ENCODE peak calls at places on chromosomes 6 and 20, in five cellular contexts. D is stomach, R is H9, U is cardiac muscle cell, H is mesothelial cell of epicardium. B is an unnamed sample.

GRCh38 chr6:94341173-94341572 is 921.8 kb upstream of the EPHA7 start:
- DNase-seq in H (no peak), R (no peak), D (no peak), U (no peak), B (no peak)

GRCh38 chr6:44416103-44416502 is 28.6 kb downstream of the CDC5L start:
- DNase-seq in D (peak), H (no peak), R (no peak), U (no peak), B (no peak)

GRCh38 chr6:136783495-136784270 is 8.6 kb downstream of the MAP3K5 start:
- DNase-seq in U (no peak), D (no peak), R (no peak), H (no peak), B (no peak)

GRCh38 chr20:1469925-1470571 is 3.4 kb upstream of the NSFL1C start:
- DNase-seq in R (peak), D (peak), U (peak), H (peak), B (peak)

GRCh38 chr6:48658910-48659309 is 547.9 kb upstream of the PTCHD4 start:
- DNase-seq in U (no peak), H (no peak), R (no peak), D (no peak), B (no peak)

GRCh38 chr6:145529582-145529981 is 205.7 kb downstream of the EPM2A start:
- DNase-seq in R (no peak), U (no peak), H (no peak), D (peak), B (no peak)

GRCh38 chr20:45952861-45953260 is 18.4 kb downstream of the PCIF1 start:
- DNase-seq in H (no peak), D (no peak), U (no peak), R (no peak), B (no peak)

GRCh38 chr6:89637960-89638319 is 607 bp downstream of the LYRM2 start:
- DNase-seq in R (no peak), U (no peak), H (no peak), D (no peak), B (no peak)

GRCh38 chr6:9875605-9876353 is 539.1 kb downstream of the TFAP2A start:
- DNase-seq in U (no peak), R (no peak), H (no peak), D (no peak), B (no peak)

GRCh38 chr20:34946661-34947060 is 8.9 kb downstream of the GSS start:
- DNase-seq in D (no peak), U (no peak), H (no peak), R (no peak), B (no peak)

GRCh38 chr20:34948030-34948429 is 7.6 kb downstream of the GSS start:
- DNase-seq in D (no peak), U (no peak), H (no peak), R (no peak), B (no peak)

GRCh38 chr20:34945315-34946077 is 10.1 kb downstream of the GSS start:
- DNase-seq in R (no peak), D (peak), U (no peak), H (no peak), B (no peak)

GRCh38 chr20:34949120-34949519 is 6.5 kb downstream of the GSS start:
- DNase-seq in D (no peak), R (no peak), H (no peak), U (no peak), B (no peak)

GRCh38 chr20:34947336-34947735 is 8.3 kb downstream of the GSS start:
- DNase-seq in U (no peak), H (no peak), D (no peak), R (no peak), B (no peak)
- TF ChIP-seq CTCF in U (no peak), H (no peak), D (no peak), R (no peak), B (no peak)

DNA sequence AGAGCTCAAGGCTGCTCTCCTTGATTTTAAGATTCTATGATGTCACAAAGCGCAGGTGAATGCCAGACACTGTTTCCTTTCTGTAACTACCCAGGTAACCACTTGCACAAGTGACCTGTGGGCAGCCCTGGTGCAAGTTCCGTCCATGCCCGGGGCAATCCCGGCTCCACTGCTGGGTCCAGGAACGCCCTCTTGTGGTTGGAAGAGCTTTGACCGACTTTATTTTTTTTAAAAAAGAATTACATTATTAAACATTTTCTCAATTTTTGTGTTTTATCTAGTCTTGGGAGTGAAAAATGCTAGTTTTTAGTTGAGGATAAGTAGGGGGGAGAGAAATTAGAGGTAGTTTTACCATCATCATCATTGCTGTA is 695.2 kb downstream of the QKI start:
- DNase-seq in U (no peak), H (no peak), D (no peak), R (peak), B (no peak)
- TF ChIP-seq CTCF in U (peak), H (peak), D (peak), R (peak), B (peak)

GRCh38 chr20:15379897-15380296 is 1042.5 kb upstream of the FLRT3 start:
- DNase-seq in H (no peak), R (no peak), U (no peak), D (no peak), B (no peak)

GRCh38 chr20:15380770-15381169 is 1043.4 kb upstream of the FLRT3 start:
- DNase-seq in H (no peak), U (no peak), D (no peak), R (no peak), B (no peak)

GRCh38 chr20:15375836-15376235 is 1038.4 kb upstream of the FLRT3 start:
- DNase-seq in U (no peak), D (no peak), H (no peak), R (no peak), B (no peak)

GRCh38 chr20:15378151-15378550 is 1040.7 kb upstream of the FLRT3 start:
- DNase-seq in U (no peak), D (no peak), R (no peak), H (no peak), B (no peak)
- TF ChIP-seq CTCF in U (no peak), D (no peak), R (peak), H (no peak), B (no peak)

DNA sequence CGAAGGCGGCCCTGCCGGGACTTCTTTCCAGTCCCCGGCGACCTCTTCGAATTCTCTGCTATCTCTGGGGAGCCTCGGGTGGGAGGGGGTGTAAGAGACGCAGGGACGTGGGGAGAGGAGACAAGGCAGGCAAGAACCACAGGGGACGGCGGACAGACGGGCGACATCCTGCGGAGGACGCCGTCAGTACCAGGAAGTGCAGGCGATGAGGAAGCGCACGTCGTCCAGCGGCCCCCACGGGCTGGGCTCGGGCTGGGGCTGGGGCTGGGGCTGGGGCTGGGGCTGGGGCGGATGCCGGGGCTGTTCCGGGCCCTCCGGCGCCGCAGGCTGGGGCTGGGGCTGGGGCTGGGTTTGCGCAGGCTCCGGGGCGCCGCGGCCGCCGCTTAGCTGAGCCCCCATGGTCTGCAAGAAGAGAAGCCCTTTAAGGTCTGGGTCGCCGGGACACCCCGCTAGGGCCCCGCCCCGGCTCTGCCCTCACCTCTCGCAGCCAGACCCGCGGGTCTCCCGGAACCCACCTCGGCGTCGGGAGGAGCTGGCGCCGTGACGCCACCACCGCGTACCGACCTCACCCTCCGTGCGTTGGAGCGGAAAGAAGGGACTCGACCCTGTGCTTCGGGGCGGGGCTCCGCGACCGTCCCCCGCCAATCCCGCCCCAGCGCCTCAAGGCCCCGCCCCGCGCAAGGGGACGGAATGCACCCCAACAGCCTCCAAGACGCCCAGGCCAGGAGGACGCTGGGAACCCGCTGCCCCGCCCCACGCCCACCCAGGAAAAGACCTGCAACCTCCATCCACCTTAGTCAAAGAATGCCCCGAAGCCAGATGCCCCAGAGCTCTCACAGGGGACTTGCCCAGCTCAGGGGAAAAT is at the start of gene MMP24OS:
- DNase-seq in D (peak), U (peak), R (peak), H (peak), B (peak)
- TF ChIP-seq CTCF in D (no peak), U (no peak), R (no peak), H (no peak), B (no peak)

GRCh38 chr6:163956571-163957407 is 542.3 kb downstream of the QKI start:
- DNase-seq in U (peak), D (peak), R (peak), H (peak), B (peak)
- TF ChIP-seq CTCF in U (peak), D (peak), R (peak), H (peak), B (peak)

GRCh38 chr6:104226798-104227444 is 632.8 kb downstream of the HACE1 start:
- DNase-seq in H (no peak), U (peak), D (peak), R (no peak), B (no peak)

GRCh38 chr6:104227502-104227901 is 632.2 kb downstream of the HACE1 start:
- DNase-seq in H (no peak), D (no peak), R (no peak), U (peak), B (no peak)

GRCh38 chr6:104229057-104229456 is 630.7 kb downstream of the HACE1 start:
- DNase-seq in R (no peak), U (no peak), D (no peak), H (no peak), B (no peak)
- TF ChIP-seq CTCF in R (no peak), U (no peak), D (no peak), H (no peak), B (no peak)

DNA sequence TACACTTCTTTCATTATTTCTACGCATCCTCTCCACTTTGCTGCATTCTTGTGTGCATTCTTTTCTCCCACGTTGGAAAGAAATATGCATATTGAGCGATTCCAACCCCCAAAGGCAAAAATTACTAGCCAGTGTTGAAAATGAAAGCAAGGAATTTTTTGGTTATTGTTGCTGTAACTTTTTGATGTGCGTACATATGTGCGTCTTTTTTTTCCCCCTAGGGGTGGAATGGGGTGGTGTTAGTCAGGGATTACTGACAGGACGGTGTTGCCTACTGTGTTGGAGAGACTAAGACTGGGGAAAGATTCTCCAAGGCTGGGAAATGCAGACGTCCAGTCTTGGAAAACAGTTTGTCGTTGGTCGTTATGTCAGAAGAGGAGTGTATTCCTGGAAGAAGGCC is 44.2 kb upstream of the ESR1 start:
- DNase-seq in R (no peak), D (no peak), H (no peak), U (no peak), B (no peak)
- TF ChIP-seq CTCF in R (peak), D (no peak), H (peak), U (peak), B (no peak)

GRCh38 chr20:51542033-51542893 is at the start of gene NFATC2:
- DNase-seq in U (peak), D (peak), H (no peak), R (peak), B (no peak)
- TF ChIP-seq CTCF in U (peak), D (peak), H (peak), R (peak), B (no peak)

GRCh38 chr20:17917832-17918618 is 50.6 kb downstream of the SNX5 start:
- DNase-seq in U (no peak), R (no peak), H (no peak), D (no peak), B (no peak)

GRCh38 chr20:17914957-17915356 is 53.6 kb downstream of the SNX5 start:
- DNase-seq in R (no peak), D (no peak), H (no peak), U (no peak), B (no peak)

GRCh38 chr20:17921774-17922173 is 46.8 kb downstream of the SNX5 start:
- DNase-seq in H (no peak), D (no peak), R (no peak), U (no peak), B (no peak)

GRCh38 chr20:17916365-17916996 is 52.1 kb downstream of the SNX5 start:
- DNase-seq in H (no peak), R (no peak), U (no peak), D (no peak), B (no peak)

GRCh38 chr20:17919149-17919548 is 49.4 kb downstream of the SNX5 start:
- DNase-seq in H (no peak), D (no peak), R (no peak), U (no peak), B (no peak)
- TF ChIP-seq CTCF in H (no peak), D (no peak), R (no peak), U (no peak), B (no peak)

GRCh38 chr20:52064936-52065335 is 126.6 kb downstream of the ZFP64 start:
- DNase-seq in R (no peak), H (no peak), D (no peak), U (no peak), B (no peak)

GRCh38 chr20:52056203-52057062 is 135.1 kb downstream of the ZFP64 start:
- DNase-seq in D (no peak), U (no peak), R (no peak), H (no peak), B (no peak)

GRCh38 chr20:52062452-52063209 is 128.9 kb downstream of the ZFP64 start:
- DNase-seq in D (no peak), U (no peak), R (no peak), H (no peak), B (no peak)

GRCh38 chr20:52060794-52061714 is 130.5 kb downstream of the ZFP64 start:
- DNase-seq in D (no peak), H (no peak), R (peak), U (peak), B (no peak)
- TF ChIP-seq CTCF in D (no peak), H (no peak), R (peak), U (peak), B (no peak)